ENCODE peak calls at places on chromosomes 11 and 22, in five cellular contexts. C is stimulated activated effector memory CD8-positive, alpha-beta T cell treated with anti-CD3 and anti-CD28 coated beads, Interleukin-12 subunit alpha, Interleukin-12 subunit beta, amount 100 ng/mL, for 72 hours; E is RWPE1; S is amniotic stem cell; M is NCI-H1105 treated with DMSO at 0.1 percent for 48 hours. F is an unnamed sample.

GRCh38 chr22:29348956-29349355 is 33.5 kb upstream of the RASL10A start:
- DNase-seq in C (no peak), E (peak; percentile 94), S (no peak), M (no peak), F (no peak)

GRCh38 chr11:74978041-74978440 is 10.7 kb upstream of the NEU3 start:
- DNase-seq in C (no peak), E (no peak), S (no peak), M (no peak), F (no peak)

GRCh38 chr11:74474316-74474715 is 7.0 kb upstream of the KCNE3 start:
- DNase-seq in C (no peak), E (no peak), S (no peak), M (no peak), F (no peak)

GRCh38 chr22:45584121-45584570 is 81.5 kb downstream of the FBLN1 start:
- DNase-seq in C (no peak), E (no peak), S (no peak), M (no peak), F (no peak)

GRCh38 chr22:35394810-35395563 is 5.0 kb upstream of the MCM5 start:
- DNase-seq in C (no peak), E (no peak), S (no peak), M (no peak), F (no peak)

GRCh38 chr11:57482782-57483569 is 22.6 kb downstream of the RTN4RL2 start:
- DNase-seq in C (peak; percentile 44), E (peak; percentile 55), S (no peak), M (peak; percentile 34), F (peak; percentile 67)

GRCh38 chr11:119832536-119832935 is 103.5 kb upstream of the NECTIN1 start:
- DNase-seq in C (no peak), E (no peak), S (no peak), M (no peak), F (peak; percentile 67)

GRCh38 chr11:18578975-18579598 is 9.4 kb downstream of the UEVLD start:
- DNase-seq in C (no peak), E (no peak), S (no peak), M (no peak), F (no peak)

GRCh38 chr11:12235549-12235944 is 125.2 kb downstream of the MICAL2 start:
- DNase-seq in C (no peak), E (no peak), S (no peak), M (no peak), F (peak; percentile 60)

GRCh38 chr11:93497575-93497974 is 45.6 kb downstream of the SMCO4 start:
- DNase-seq in C (no peak), E (no peak), S (no peak), M (no peak), F (no peak)

GRCh38 chr11:19275496-19275895 is 34.8 kb upstream of the E2F8 start:
- DNase-seq in C (no peak), E (peak; percentile 50), S (no peak), M (no peak), F (no peak)

GRCh38 chr22:38957046-38957770 is at the start of gene APOBEC3A:
- DNase-seq in C (no peak), E (peak; percentile 13), S (no peak), M (no peak), F (no peak)

GRCh38 chr22:45262931-45263789 is 21.6 kb upstream of the UPK3A start:
- DNase-seq in C (no peak), E (no peak), S (no peak), M (no peak), F (peak; percentile 36)

GRCh38 chr11:60830478-60831142 is 11.3 kb upstream of the CCDC86 start:
- DNase-seq in C (no peak), E (peak; percentile 45), S (no peak), M (no peak), F (no peak)

GRCh38 chr11:124861670-124862069 is 3.6 kb upstream of the ROBO3 start:
- DNase-seq in C (no peak), E (no peak), S (no peak), M (no peak), F (no peak)

GRCh38 chr22:37633082-37633692 is 6.3 kb upstream of the SH3BP1 start:
- DNase-seq in C (peak; percentile 57), E (no peak), S (no peak), M (no peak), F (no peak)

GRCh38 chr11:131760191-131760951 is 390.0 kb downstream of the NTM start:
- DNase-seq in C (no peak), E (no peak), S (peak; percentile 49), M (no peak), F (no peak)

GRCh38 chr11:126781942-126782341 is 218.6 kb downstream of the KIRREL3 start:
- DNase-seq in C (no peak), E (no peak), S (no peak), M (no peak), F (no peak)

GRCh38 chr11:77113382-77114088 is 10.9 kb downstream of the OMP start:
- DNase-seq in C (no peak), E (peak; percentile 55), S (no peak), M (peak; percentile 24), F (peak; percentile 39)

GRCh38 chr11:121255473-121256125 is 37.0 kb upstream of the SC5D start:
- DNase-seq in C (no peak), E (no peak), S (no peak), M (no peak), F (no peak)

GRCh38 chr11:72524711-72525110 is 90.4 kb upstream of the CLPB start:
- DNase-seq in C (no peak), E (no peak), S (no peak), M (no peak), F (no peak)

GRCh38 chr11:64358907-64359711 is at the start of gene RPS6KA4:
- DNase-seq in C (peak; percentile 55), E (peak; percentile 82), S (peak; percentile 67), M (peak; percentile 25), F (peak; percentile 60)

GRCh38 chr11:85628771-85629341 is 463 bp downstream of the TMEM126B start:
- DNase-seq in C (no peak), E (no peak), S (peak; percentile 48), M (no peak), F (no peak)

GRCh38 chr22:38291201-38291777 is 18.5 kb upstream of the TMEM184B start:
- DNase-seq in C (no peak), E (no peak), S (no peak), M (no peak), F (peak; percentile 84)

GRCh38 chr11:66265531-66266377 is 2.7 kb upstream of the RAB1B start:
- DNase-seq in C (no peak), E (no peak), S (no peak), M (no peak), F (no peak)

GRCh38 chr11:70071996-70072395 is 6.1 kb upstream of the ANO1 start:
- DNase-seq in C (no peak), E (no peak), S (no peak), M (no peak), F (no peak)

GRCh38 chr11:135006800-135007199 is 594.8 kb upstream of the B3GAT1 start:
- DNase-seq in C (no peak), E (no peak), S (no peak), M (no peak), F (no peak)

GRCh38 chr22:43013355-43014061 is 1.4 kb downstream of the PACSIN2 start:
- DNase-seq in C (no peak), E (no peak), S (no peak), M (no peak), F (no peak)

GRCh38 chr11:90341986-90342385 is 119.1 kb upstream of the CHORDC1 start:
- DNase-seq in C (no peak), E (no peak), S (no peak), M (no peak), F (no peak)

GRCh38 chr11:128406365-128406706 is 181.0 kb downstream of the ETS1 start:
- DNase-seq in C (no peak), E (no peak), S (no peak), M (no peak), F (no peak)

GRCh38 chr11:64304316-64305072 is 830 bp upstream of the ESRRA start:
- DNase-seq in C (peak; percentile 94), E (peak; percentile 66), S (peak; percentile 81), M (peak; percentile 89), F (peak; percentile 90)

GRCh38 chr22:45198463-45198795 is 34.7 kb downstream of the NUP50 start:
- DNase-seq in C (no peak), E (no peak), S (no peak), M (no peak), F (no peak)

GRCh38 chr11:91664521-91664920 is 560.1 kb upstream of the FAT3 start:
- DNase-seq in C (no peak), E (no peak), S (no peak), M (peak; percentile 49), F (peak; percentile 19)

GRCh38 chr11:119942583-119943338 is 195.2 kb downstream of the TRIM29 start:
- DNase-seq in C (no peak), E (no peak), S (no peak), M (no peak), F (no peak)

F was measured in NCI-H146.